ENCODE peak calls at places on chromosomes 4 and X, in four cellular contexts. One of them, this sample, is unnamed.

GRCh38 chr4:73828945-73829344 is 7.5 kb upstream of the CXCL6 start:
- DNase-seq in stomach: no peak
- DNase-seq in A549: no peak
- DNase-seq in ovary: no peak
- DNase-seq in this sample: no peak

GRCh38 chrX:38036471-38036870 is 30.1 kb downstream of the SYTL5 start:
- DNase-seq in stomach: no peak
- DNase-seq in A549: no peak
- DNase-seq in ovary: no peak
- DNase-seq in this sample: no peak

GRCh38 chr4:176195184-176195978 is at the start of gene SPATA4:
- DNase-seq in stomach: peak; percentile 95
- DNase-seq in A549: peak; percentile 90
- DNase-seq in ovary: peak; percentile 95
- DNase-seq in this sample: peak; percentile 88

GRCh38 chr4:119209077-119209476 is 3.4 kb upstream of the USP53 start:
- DNase-seq in stomach: no peak
- DNase-seq in A549: peak; percentile 81
- DNase-seq in ovary: no peak
- DNase-seq in this sample: no peak

GRCh38 chrX:1481636-1482529 is 29.2 kb upstream of the ASMTL start:
- DNase-seq in stomach: peak; percentile 57
- DNase-seq in A549: peak; percentile 87
- DNase-seq in ovary: peak; percentile 63
- DNase-seq in this sample: no peak

GRCh38 chr4:88503344-88503743 is 20.2 kb downstream of the PYURF start:
- DNase-seq in stomach: no peak
- DNase-seq in A549: no peak
- DNase-seq in ovary: no peak
- DNase-seq in this sample: no peak

GRCh38 chrX:135697614-135698013 is 15.8 kb upstream of the CT45A1 start:
- DNase-seq in stomach: no peak
- DNase-seq in A549: no peak
- DNase-seq in ovary: no peak
- DNase-seq in this sample: no peak

GRCh38 chrX:70755850-70756249 is 152.7 kb downstream of the TEX11 start:
- DNase-seq in stomach: no peak
- DNase-seq in A549: no peak
- DNase-seq in ovary: no peak
- DNase-seq in this sample: no peak

GRCh38 chr4:124903995-124904722 is 191.6 kb upstream of the ANKRD50 start:
- DNase-seq in stomach: peak; percentile 62
- DNase-seq in A549: peak; percentile 5
- DNase-seq in ovary: no peak
- DNase-seq in this sample: no peak

GRCh38 chrX:51852096-51852495 is 41.3 kb upstream of the MAGED1 start:
- DNase-seq in stomach: no peak
- DNase-seq in A549: no peak
- DNase-seq in ovary: no peak
- DNase-seq in this sample: no peak

GRCh38 chr4:76600447-76600846 is 165.4 kb downstream of the SHROOM3 start:
- DNase-seq in stomach: no peak
- DNase-seq in A549: no peak
- DNase-seq in ovary: no peak
- DNase-seq in this sample: no peak

GRCh38 chr4:147768113-147768512 is 36.2 kb downstream of the ARHGAP10 start:
- DNase-seq in stomach: no peak
- DNase-seq in A549: peak; percentile 25
- DNase-seq in ovary: no peak
- DNase-seq in this sample: no peak

GRCh38 chrX:10326578-10326977 is 169.8 kb downstream of the CLCN4 start:
- DNase-seq in stomach: no peak
- DNase-seq in A549: peak; percentile 77
- DNase-seq in ovary: no peak
- DNase-seq in this sample: no peak

GRCh38 chr4:113682730-113683129 is 78.8 kb downstream of the CAMK2D start:
- DNase-seq in stomach: no peak
- DNase-seq in A549: no peak
- DNase-seq in ovary: no peak
- DNase-seq in this sample: no peak

DNA sequence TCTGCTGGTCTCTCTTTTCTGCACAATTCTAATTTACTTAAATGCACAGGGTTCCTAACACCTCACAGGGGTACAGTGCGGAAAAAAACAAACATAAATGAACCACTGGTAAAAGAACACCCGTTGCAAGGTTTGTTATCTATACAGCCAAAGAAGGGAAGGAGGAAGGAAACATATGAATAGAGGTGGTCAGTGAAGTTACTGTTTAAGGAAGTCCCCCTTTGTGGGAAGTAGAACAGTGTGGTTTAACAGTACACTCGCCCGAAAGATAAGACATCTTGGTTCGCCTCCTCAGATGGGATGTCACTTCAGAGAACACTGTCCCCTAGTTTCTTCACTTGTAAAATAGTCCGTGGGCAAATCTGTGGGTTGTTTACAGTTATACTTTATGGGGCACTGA is 57.5 kb downstream of the TEC start:
- DNase-seq in stomach: no peak
- DNase-seq in A549: no peak
- DNase-seq in ovary: no peak
- DNase-seq in this sample: no peak
- TF ChIP-seq POLR2A in stomach: no peak
- TF ChIP-seq POLR2A in A549: no peak
- TF ChIP-seq POLR2A in ovary: no peak
- TF ChIP-seq POLR2A in this sample: no peak

GRCh38 chrX:53685711-53686110 is 808 bp downstream of the HUWE1 start:
- DNase-seq in stomach: no peak
- DNase-seq in A549: no peak
- DNase-seq in ovary: no peak
- DNase-seq in this sample: no peak

GRCh38 chrX:53684415-53685192 is 1.9 kb downstream of the HUWE1 start:
- DNase-seq in stomach: no peak
- DNase-seq in A549: no peak
- DNase-seq in ovary: no peak
- DNase-seq in this sample: no peak

GRCh38 chrX:53686151-53686885 is at the start of gene HUWE1:
- DNase-seq in stomach: peak; percentile 80
- DNase-seq in A549: peak; percentile 86
- DNase-seq in ovary: peak; percentile 86
- DNase-seq in this sample: peak; percentile 53

GRCh38 chrX:53683556-53684414 is 2.7 kb downstream of the HUWE1 start:
- DNase-seq in stomach: peak; percentile 93
- DNase-seq in A549: peak; percentile 99
- DNase-seq in ovary: peak; percentile 92
- DNase-seq in this sample: peak; percentile 86

DNA sequence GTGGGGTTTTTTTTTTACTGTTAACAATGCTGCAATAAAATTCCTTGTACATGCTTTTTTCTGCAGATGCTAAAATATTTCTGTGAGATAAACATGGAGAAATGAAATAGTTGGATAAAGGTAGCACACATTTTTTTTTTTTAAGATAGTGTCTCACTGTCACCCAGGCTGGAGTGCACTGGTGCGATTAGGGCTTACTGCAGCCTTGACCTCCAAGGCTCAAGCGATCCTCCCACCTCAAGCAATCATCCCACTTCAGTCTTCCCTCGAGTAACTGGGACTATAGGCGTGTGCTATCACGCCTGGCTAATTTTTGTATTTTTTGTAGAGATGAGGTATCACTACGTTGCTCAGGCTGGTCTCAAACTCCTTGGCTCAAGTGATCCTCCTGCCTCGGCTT is 1.8 kb upstream of the HUWE1 start:
- DNase-seq in stomach: no peak
- DNase-seq in A549: no peak
- DNase-seq in ovary: no peak
- DNase-seq in this sample: no peak
- H3K4me1 ChIP-seq in stomach: peaks cover 15% of the 10 kb centered on the region
- H3K4me1 ChIP-seq in A549: no peaks in the 10 kb centered on the region
- H3K4me1 ChIP-seq in ovary: no peaks in the 10 kb centered on the region
- H3K4me1 ChIP-seq in this sample: no peaks in the 10 kb centered on the region

DNA sequence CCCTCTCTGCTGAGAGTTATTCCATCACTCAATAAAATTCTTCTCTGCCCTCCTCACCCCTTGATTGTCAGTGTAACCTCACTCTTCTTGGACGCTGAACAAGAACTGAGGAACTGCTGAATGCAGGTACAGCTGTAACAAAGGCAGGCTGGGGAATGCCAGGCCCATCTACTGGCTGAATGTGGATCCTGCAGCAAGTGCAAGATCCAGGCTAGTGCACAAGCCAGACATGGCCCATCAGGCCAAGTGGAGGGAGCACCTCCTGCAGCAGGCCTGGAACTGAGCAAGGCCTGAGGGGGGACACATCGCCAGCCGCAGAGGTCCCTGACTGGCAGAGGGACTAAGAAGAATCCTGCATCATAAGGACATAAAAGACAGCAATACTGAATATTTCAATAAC is 411.8 kb upstream of the PCDH10 start:
- DNase-seq in stomach: no peak
- DNase-seq in A549: peak; percentile 2
- DNase-seq in ovary: no peak
- DNase-seq in this sample: no peak
- TF ChIP-seq EP300 in stomach: no peak
- TF ChIP-seq EP300 in A549: no peak
- TF ChIP-seq EP300 in ovary: no peak
- TF ChIP-seq EP300 in this sample: no peak

GRCh38 chr4:41478518-41478917 is 59.4 kb upstream of the LIMCH1 start:
- DNase-seq in stomach: no peak
- DNase-seq in A549: no peak
- DNase-seq in ovary: no peak
- DNase-seq in this sample: no peak
- TF ChIP-seq POLR2A in stomach: no peak
- TF ChIP-seq POLR2A in A549: no peak
- TF ChIP-seq POLR2A in ovary: no peak
- TF ChIP-seq POLR2A in this sample: no peak

GRCh38 chrX:72274526-72274925 is 2.5 kb downstream of the RPS4X start:
- DNase-seq in stomach: no peak
- DNase-seq in A549: no peak
- DNase-seq in ovary: no peak
- DNase-seq in this sample: no peak

GRCh38 chrX:72273718-72274117 is 3.3 kb downstream of the RPS4X start:
- DNase-seq in stomach: no peak
- DNase-seq in A549: no peak
- DNase-seq in ovary: no peak
- DNase-seq in this sample: no peak

GRCh38 chrX:72271091-72271490 is 6.0 kb downstream of the RPS4X start:
- DNase-seq in stomach: no peak
- DNase-seq in A549: no peak
- DNase-seq in ovary: no peak
- DNase-seq in this sample: no peak

GRCh38 chrX:72271812-72272211 is 5.2 kb downstream of the RPS4X start:
- DNase-seq in stomach: no peak
- DNase-seq in A549: no peak
- DNase-seq in ovary: no peak
- DNase-seq in this sample: no peak

GRCh38 chrX:72272868-72273267 is 4.2 kb downstream of the RPS4X start:
- DNase-seq in stomach: no peak
- DNase-seq in A549: peak; percentile 32
- DNase-seq in ovary: no peak
- DNase-seq in this sample: no peak
- H3K4me1 ChIP-seq in stomach: peaks cover 38% of the 10 kb centered on the region
- H3K4me1 ChIP-seq in A549: peaks cover 70% of the 10 kb centered on the region
- H3K4me1 ChIP-seq in ovary: peaks cover 3% of the 10 kb centered on the region
- H3K4me1 ChIP-seq in this sample: peaks cover 13% of the 10 kb centered on the region

GRCh38 chr4:168716411-168717129 is 219.7 kb downstream of the PALLD start:
- DNase-seq in stomach: no peak
- DNase-seq in A549: no peak
- DNase-seq in ovary: no peak
- DNase-seq in this sample: peak; percentile 19
- TF ChIP-seq EP300 in stomach: peak; percentile 72
- TF ChIP-seq EP300 in A549: no peak
- TF ChIP-seq EP300 in ovary: peak; percentile 80
- TF ChIP-seq EP300 in this sample: peak; percentile 80

DNA sequence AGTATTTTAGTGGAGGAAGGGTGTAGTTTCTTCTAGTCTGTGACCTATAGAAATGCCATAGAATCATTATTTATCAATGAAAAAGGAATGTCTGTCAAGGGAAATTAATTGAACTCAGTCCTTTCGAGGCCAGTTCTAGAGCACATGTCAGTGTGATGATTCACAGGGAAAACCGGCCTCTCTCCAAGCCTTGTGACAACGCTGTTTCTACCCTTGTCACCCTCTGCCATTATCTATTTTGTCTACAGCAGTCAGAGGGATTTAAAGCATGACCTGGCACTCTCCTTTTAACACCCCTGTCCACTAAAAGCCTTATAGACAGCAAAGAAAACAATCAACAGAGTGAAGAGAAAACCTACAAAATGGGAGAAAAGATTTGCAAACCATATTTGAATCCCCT is 119.8 kb downstream of the DRD5 start:
- DNase-seq in stomach: no peak
- DNase-seq in A549: no peak
- DNase-seq in ovary: no peak
- DNase-seq in this sample: no peak
- TF ChIP-seq POLR2A in stomach: no peak
- TF ChIP-seq POLR2A in A549: no peak
- TF ChIP-seq POLR2A in ovary: no peak
- TF ChIP-seq POLR2A in this sample: no peak

GRCh38 chr4:38678078-38678477 is 14.1 kb downstream of the KLF3 start:
- DNase-seq in stomach: no peak
- DNase-seq in A549: no peak
- DNase-seq in ovary: no peak
- DNase-seq in this sample: peak; percentile 42
- H3K4me1 ChIP-seq in stomach: peaks cover 100% of the 10 kb centered on the region
- H3K4me1 ChIP-seq in A549: peaks cover 31% of the 10 kb centered on the region
- H3K4me1 ChIP-seq in ovary: peaks cover 21% of the 10 kb centered on the region
- H3K4me1 ChIP-seq in this sample: no peaks in the 10 kb centered on the region

GRCh38 chr4:55345980-55346850 is at the start of gene SRD5A3:
- DNase-seq in stomach: peak; percentile 88
- DNase-seq in A549: peak; percentile 80
- DNase-seq in ovary: peak; percentile 91
- DNase-seq in this sample: peak; percentile 70
- TF ChIP-seq EP300 in stomach: no peak
- TF ChIP-seq EP300 in A549: no peak
- TF ChIP-seq EP300 in ovary: no peak
- TF ChIP-seq EP300 in this sample: no peak

This sample was measured in tibial nerve.